ENCODE peak calls at places on chromosomes 5 and 9, in nine cellular contexts. L is head of caudate nucleus, W is ELR, Q is GM06990, D is mammary epithelial cell, Y is AG10803, S is A549, M is tibial artery, J is HuH-7. H is an unnamed sample.

GRCh38 chr5:151014680-151015343 is 5.6 kb upstream of the GPX3 start:
- DNase-seq in L (no peak), W (no peak), Q (no peak), Y (no peak), S (no peak), J (peak; percentile 29), M (peak; percentile 32), D (no peak), H (no peak)

GRCh38 chr5:41856644-41857491 is 13.4 kb downstream of the OXCT1 start:
- DNase-seq in W (peak; percentile 75), Y (peak; percentile 69), S (peak; percentile 69), M (no peak), Q (peak; percentile 22), D (peak; percentile 47), J (peak; percentile 65), L (peak; percentile 84), H (peak; percentile 75)

GRCh38 chr5:123035320-123035949 is 1.1 kb downstream of the PPIC start:
- DNase-seq in J (peak; percentile 60), M (peak; percentile 85), S (peak; percentile 83), L (no peak), W (peak; percentile 63), Q (peak; percentile 32), D (peak; percentile 31), Y (peak; percentile 22), H (no peak)

GRCh38 chr5:119378075-119378699 is 22.4 kb downstream of the TNFAIP8 start:
- DNase-seq in M (no peak), D (no peak), L (no peak), Q (no peak), J (no peak), Y (peak; percentile 90), S (no peak), W (no peak), H (no peak)

GRCh38 chr9:7976167-7976755 is 176.7 kb upstream of the DMAC1 start:
- DNase-seq in W (no peak), D (no peak), Y (no peak), Q (peak; percentile 79), M (no peak), S (no peak), J (no peak), L (no peak), H (no peak)

GRCh38 chr9:68974431-68974830 is 39.5 kb downstream of the PRKACG start:
- DNase-seq in J (no peak), W (no peak), Y (no peak), D (no peak), Q (peak; percentile 63), S (no peak), L (no peak), M (no peak), H (no peak)

GRCh38 chr5:149345892-149346222 is 558 bp downstream of the GRPEL2 start:
- DNase-seq in S (peak; percentile 23), Q (no peak), J (no peak), W (peak; percentile 44), L (no peak), D (no peak), Y (peak; percentile 65), M (no peak), H (no peak)

GRCh38 chr9:78620764-78621163 is 323.8 kb downstream of the PSAT1 start:
- DNase-seq in Y (peak; percentile 72), S (peak; percentile 7), J (no peak), D (peak; percentile 50), W (peak; percentile 71), M (no peak), Q (no peak), L (no peak), H (no peak)

GRCh38 chr9:13013976-13014375 is 239.2 kb downstream of the LURAP1L start:
- DNase-seq in Y (peak; percentile 45), J (no peak), M (no peak), S (no peak), D (no peak), W (peak; percentile 4), L (no peak), Q (no peak), H (no peak)

GRCh38 chr9:4499917-4500316 is 9.6 kb downstream of the SLC1A1 start:
- DNase-seq in J (no peak), S (no peak), W (no peak), Q (no peak), Y (no peak), M (no peak), D (no peak), L (no peak), H (no peak)

GRCh38 chr5:74063821-74064598 is 438.0 kb downstream of the ARHGEF28 start:
- DNase-seq in J (no peak), S (peak; percentile 4), Y (peak; percentile 84), Q (no peak), L (no peak), M (no peak), D (peak; percentile 80), W (peak; percentile 92), H (no peak)

GRCh38 chr9:34171753-34172535 is 6.9 kb upstream of the UBAP1 start:
- DNase-seq in Y (no peak), S (no peak), J (no peak), Q (peak; percentile 51), D (no peak), W (no peak), L (peak; percentile 6), M (peak; percentile 61), H (no peak)

GRCh38 chr9:100561256-100561655 is 16.6 kb upstream of the CAVIN4 start:
- DNase-seq in W (no peak), D (no peak), Q (no peak), Y (no peak), M (no peak), L (no peak), S (no peak), J (no peak), H (no peak)

GRCh38 chr9:14910178-14910805 is at the start of gene FREM1:
- DNase-seq in L (peak; percentile 32), W (no peak), J (peak; percentile 4), Q (no peak), M (peak; percentile 68), Y (no peak), D (no peak), S (no peak), H (peak; percentile 2)

GRCh38 chr5:180290568-180291233 is 1.2 kb downstream of the MAPK9 start:
- DNase-seq in Y (no peak), Q (no peak), M (no peak), L (no peak), D (no peak), S (no peak), J (no peak), W (no peak), H (no peak)

GRCh38 chr9:133969681-133970580 is 22.2 kb downstream of the VAV2 start:
- DNase-seq in D (no peak), S (no peak), M (no peak), L (no peak), Y (no peak), J (no peak), W (no peak), Q (no peak), H (no peak)

GRCh38 chr5:103098993-103099392 is 20.9 kb downstream of the GIN1 start:
- DNase-seq in S (no peak), M (no peak), Y (no peak), W (no peak), Q (no peak), J (no peak), L (no peak), D (no peak), H (no peak)

GRCh38 chr5:145887976-145888574 is 15.3 kb upstream of the GRXCR2 start:
- DNase-seq in Y (peak; percentile 62), L (peak; percentile 51), S (peak; percentile 53), M (no peak), D (peak; percentile 51), J (peak; percentile 43), Q (no peak), W (peak; percentile 68), H (no peak)

GRCh38 chr9:113391917-113392316 is 9.2 kb downstream of the ALAD start:
- DNase-seq in J (no peak), M (no peak), W (no peak), L (no peak), Y (no peak), D (no peak), Q (no peak), S (no peak), H (no peak)

GRCh38 chr9:126860077-126860756 is at the start of gene ZBTB34:
- DNase-seq in J (peak; percentile 66), M (peak; percentile 81), L (peak; percentile 80), Y (peak; percentile 39), Q (peak; percentile 79), W (peak; percentile 62), D (peak; percentile 47), S (peak; percentile 53), H (no peak)

GRCh38 chr9:7615344-7615743 is 184.2 kb downstream of the DMAC1 start:
- DNase-seq in D (no peak), M (no peak), L (no peak), Q (no peak), Y (no peak), W (no peak), S (no peak), J (no peak), H (no peak)

GRCh38 chr5:84149094-84149493 is 235.6 kb downstream of the EDIL3 start:
- DNase-seq in S (no peak), J (no peak), Y (no peak), Q (no peak), L (no peak), D (no peak), M (no peak), W (no peak), H (no peak)

GRCh38 chr9:134065720-134066419 is 2.0 kb downstream of the BRD3 start:
- DNase-seq in M (peak; percentile 65), J (peak; percentile 82), Y (peak; percentile 61), Q (peak; percentile 76), W (peak; percentile 77), D (peak; percentile 67), L (no peak), S (no peak), H (no peak)

GRCh38 chr5:10626473-10627013 is 62.7 kb downstream of the ANKRD33B start:
- DNase-seq in Q (no peak), D (no peak), W (no peak), Y (peak; percentile 30), L (no peak), M (no peak), J (no peak), S (no peak), H (no peak)

GRCh38 chr9:126346031-126346430 is 19.4 kb downstream of the MVB12B start:
- DNase-seq in M (no peak), L (no peak), J (no peak), S (no peak), Y (no peak), Q (no peak), W (no peak), D (no peak), H (no peak)

GRCh38 chr9:135288941-135289534 is 190.5 kb upstream of the PPP1R26 start:
- DNase-seq in D (no peak), Y (no peak), M (no peak), W (no peak), L (no peak), S (no peak), J (no peak), Q (no peak), H (no peak)

GRCh38 chr5:94968507-94969095 is 316.3 kb downstream of the MCTP1 start:
- DNase-seq in M (no peak), S (peak; percentile 71), L (peak; percentile 44), D (peak; percentile 53), Q (peak; percentile 44), J (peak; percentile 5), Y (peak; percentile 69), W (peak; percentile 83), H (no peak)

GRCh38 chr5:179836225-179837019 is 15.7 kb downstream of the SQSTM1 start:
- DNase-seq in Q (no peak), M (no peak), D (no peak), L (no peak), S (no peak), J (no peak), Y (no peak), W (peak; percentile 68), H (no peak)

GRCh38 chr9:76658510-76659231 is 105.6 kb upstream of the PCA3 start:
- DNase-seq in S (peak; percentile 37), D (peak; percentile 48), M (no peak), W (peak; percentile 70), Y (peak; percentile 76), L (no peak), J (peak; percentile 49), Q (peak; percentile 20), H (no peak)

GRCh38 chr5:81639556-81639955 is 111.3 kb downstream of the SSBP2 start:
- DNase-seq in M (no peak), Y (peak; percentile 55), W (peak; percentile 48), J (no peak), L (no peak), Q (no peak), D (no peak), S (no peak), H (no peak)

GRCh38 chr9:7266911-7267555 is 509.3 kb downstream of the KDM4C start:
- DNase-seq in W (no peak), L (peak; percentile 58), D (no peak), M (no peak), Q (no peak), S (no peak), J (no peak), Y (no peak), H (peak; percentile 10)